ENCODE peak calls at places on chromosomes 7 and 10, in eight cellular contexts. B is upper lobe of right lung, O is transverse colon, M is HFF-Myc, T is OCI-LY7, S is astrocyte, X is fibroblast of the aortic adventitia, F is WERI-Rb-1. V is an unnamed sample.

GRCh38 chr10:90148121-90148855 is 446.9 kb downstream of the KIF20B start:
- DNase-seq in B (no peak), O (no peak), M (no peak), T (peak; percentile 5), S (peak; percentile 86), X (peak; percentile 69), F (no peak), V (no peak)

GRCh38 chr7:128067983-128068382 is 36.7 kb upstream of the LRRC4 start:
- DNase-seq in B (no peak), O (no peak), M (no peak), T (no peak), S (no peak), X (no peak), F (no peak), V (no peak)

GRCh38 chr7:44280993-44281721 is 44.2 kb downstream of the CAMK2B start:
- DNase-seq in B (peak; percentile 59), O (peak; percentile 5), M (no peak), T (no peak), S (no peak), X (no peak), F (peak; percentile 5), V (no peak)

GRCh38 chr7:108002726-108003590 is at the start of gene LAMB1:
- DNase-seq in B (peak; percentile 74), O (peak; percentile 80), M (no peak), T (no peak), S (peak; percentile 72), X (peak; percentile 75), F (peak; percentile 80), V (peak; percentile 69)

GRCh38 chr7:44059219-44060090 is 5.9 kb downstream of the PGAM2 start:
- DNase-seq in B (peak; percentile 53), O (peak; percentile 19), M (no peak), T (no peak), S (no peak), X (no peak), F (no peak), V (no peak)

GRCh38 chr7:98772242-98772603 is 97.6 kb downstream of the TMEM130 start:
- DNase-seq in B (no peak), O (no peak), M (no peak), T (no peak), S (no peak), X (no peak), F (no peak), V (no peak)

GRCh38 chr10:102645741-102646609 is 1.7 kb downstream of the TRIM8 start:
- DNase-seq in B (peak; percentile 96), O (peak; percentile 87), M (peak; percentile 96), T (peak; percentile 82), S (peak; percentile 94), X (peak; percentile 95), F (peak; percentile 62), V (no peak)

GRCh38 chr7:104160375-104160774 is 47.4 kb downstream of the ORC5 start:
- DNase-seq in B (no peak), O (no peak), M (no peak), T (peak; percentile 13), S (no peak), X (peak; percentile 60), F (no peak), V (no peak)

GRCh38 chr7:19964198-19964597 is 190.8 kb upstream of the TMEM196 start:
- DNase-seq in B (no peak), O (no peak), M (no peak), T (no peak), S (peak; percentile 78), X (peak; percentile 84), F (no peak), V (no peak)

GRCh38 chr7:16431646-16432424 is 10.5 kb upstream of the CRPPA start:
- DNase-seq in B (no peak), O (peak; percentile 35), M (no peak), T (peak; percentile 27), S (no peak), X (peak; percentile 38), F (peak; percentile 33), V (peak; percentile 12)

GRCh38 chr10:113177163-113177935 is 227.3 kb downstream of the TCF7L2 start:
- DNase-seq in B (no peak), O (no peak), M (no peak), T (no peak), S (no peak), X (peak; percentile 19), F (no peak), V (no peak)

GRCh38 chr10:51074238-51075028 is at the start of gene PRKG1:
- DNase-seq in B (peak; percentile 89), O (peak; percentile 71), M (peak; percentile 61), T (no peak), S (peak; percentile 50), X (peak; percentile 82), F (peak; percentile 27), V (peak; percentile 68)

GRCh38 chr7:112789824-112790650 is at the start of gene TMEM168:
- DNase-seq in B (peak; percentile 94), O (peak; percentile 91), M (peak; percentile 42), T (peak; percentile 52), S (peak; percentile 73), X (peak; percentile 82), F (peak; percentile 86), V (peak; percentile 67)

GRCh38 chr7:83976302-83976701 is 218.3 kb downstream of the SEMA3A start:
- DNase-seq in B (no peak), O (no peak), M (peak; percentile 21), T (peak; percentile 36), S (no peak), X (peak; percentile 67), F (no peak), V (peak; percentile 8)

GRCh38 chr7:24727165-24728120 is 29.8 kb downstream of the GSDME start:
- DNase-seq in B (no peak), O (no peak), M (no peak), T (peak; percentile 28), S (no peak), X (peak; percentile 76), F (no peak), V (no peak)

GRCh38 chr7:112207106-112207592 is 654 bp downstream of the ZNF277 start:
- DNase-seq in B (no peak), O (no peak), M (no peak), T (peak; percentile 12), S (no peak), X (peak; percentile 24), F (no peak), V (no peak)

GRCh38 chr7:75718390-75719031 is 20.2 kb downstream of the HIP1 start:
- DNase-seq in B (no peak), O (no peak), M (no peak), T (no peak), S (no peak), X (no peak), F (no peak), V (no peak)

GRCh38 chr10:6136215-6137201 is 47.7 kb downstream of the RBM17 start:
- DNase-seq in B (no peak), O (no peak), M (peak; percentile 63), T (no peak), S (peak; percentile 78), X (peak; percentile 80), F (no peak), V (no peak)

GRCh38 chr10:16986406-16987128 is 143.0 kb downstream of the CUBN start:
- DNase-seq in B (no peak), O (no peak), M (peak; percentile 60), T (no peak), S (peak; percentile 95), X (peak; percentile 69), F (no peak), V (no peak)

GRCh38 chr7:156778668-156779067 is 114.3 kb downstream of the LMBR1 start:
- DNase-seq in B (no peak), O (no peak), M (no peak), T (no peak), S (no peak), X (no peak), F (no peak), V (no peak)

GRCh38 chr7:156776527-156776926 is 116.5 kb downstream of the LMBR1 start:
- DNase-seq in B (no peak), O (no peak), M (no peak), T (no peak), S (no peak), X (peak; percentile 35), F (no peak), V (no peak)

GRCh38 chr7:156777364-156778069 is 115.5 kb downstream of the LMBR1 start:
- DNase-seq in B (no peak), O (no peak), M (no peak), T (no peak), S (peak; percentile 18), X (no peak), F (no peak), V (no peak)

GRCh38 chr7:156780724-156781455 is 112.1 kb downstream of the LMBR1 start:
- DNase-seq in B (no peak), O (no peak), M (no peak), T (peak; percentile 51), S (no peak), X (no peak), F (no peak), V (no peak)

GRCh38 chr7:156778201-156778600 is 114.8 kb downstream of the LMBR1 start:
- DNase-seq in B (no peak), O (no peak), M (no peak), T (no peak), S (no peak), X (no peak), F (no peak), V (no peak)
- TF ChIP-seq CTCF in B (peak; percentile 13), O (no peak), M (no peak), T (peak; percentile 45), S (no peak), X (peak; percentile 32), F (no peak), V (peak; percentile 46)

GRCh38 chr7:77799078-77799964 is 748 bp downstream of the PHTF2 start:
- DNase-seq in B (peak; percentile 74), O (peak; percentile 37), M (no peak), T (peak; percentile 51), S (peak; percentile 14), X (peak; percentile 40), F (peak; percentile 56), V (peak; percentile 58)

GRCh38 chr7:77800158-77800557 is 1.6 kb downstream of the PHTF2 start:
- DNase-seq in B (no peak), O (no peak), M (no peak), T (peak; percentile 30), S (peak; percentile 73), X (peak; percentile 55), F (no peak), V (no peak)

GRCh38 chr7:77796960-77797359 is 1.3 kb downstream of the TMEM60 start:
- DNase-seq in B (no peak), O (no peak), M (no peak), T (no peak), S (no peak), X (peak; percentile 25), F (no peak), V (no peak)

GRCh38 chr7:77797734-77798393 is 370 bp downstream of the TMEM60 start:
- DNase-seq in B (peak; percentile 73), O (peak; percentile 47), M (no peak), T (no peak), S (no peak), X (no peak), F (no peak), V (no peak)

GRCh38 chr7:77798394-77799077 is at the start of the genes PHTF2 and TMEM60:
- DNase-seq in B (peak; percentile 99), O (peak; percentile 99), M (peak; percentile 99), T (peak; percentile 99), S (peak; percentile 99), X (peak; percentile 100), F (peak; percentile 99), V (peak; percentile 98)
- TF ChIP-seq CTCF in B (peak; percentile 49), O (peak; percentile 77), M (peak; percentile 49), T (peak; percentile 65), S (peak; percentile 6), X (peak; percentile 68), F (peak; percentile 42), V (peak; percentile 62)

GRCh38 chr7:135799881-135800280 is 51.3 kb upstream of the FAM180A start:
- DNase-seq in B (no peak), O (no peak), M (no peak), T (no peak), S (no peak), X (no peak), F (no peak), V (no peak)
- TF ChIP-seq CTCF in B (no peak), O (no peak), M (no peak), T (peak; percentile 28), S (no peak), X (no peak), F (no peak), V (no peak)

GRCh38 chr7:140899883-140900282 is 24.8 kb downstream of the BRAF start:
- DNase-seq in B (no peak), O (no peak), M (no peak), T (no peak), S (no peak), X (no peak), F (peak; percentile 38), V (no peak)
- TF ChIP-seq CTCF in B (no peak), O (no peak), M (no peak), T (no peak), S (no peak), X (no peak), F (peak; percentile 30), V (no peak)